ENCODE peak calls at places on chromosomes 5 and 9, in five cellular contexts. One of them, this sample, is unnamed.

GRCh38 chr5:111299067-111299481 is 74.9 kb downstream of the CAMK4 start:
- DNase-seq in cardiac muscle cell: no peak
- DNase-seq in RWPE2: no peak
- DNase-seq in heart right ventricle: no peak
- DNase-seq in DND-41: peak; percentile 10
- DNase-seq in this sample: no peak

GRCh38 chr5:126525630-126526245 is 69.3 kb downstream of the ALDH7A1 start:
- DNase-seq in cardiac muscle cell: no peak
- DNase-seq in RWPE2: no peak
- DNase-seq in heart right ventricle: peak; percentile 69
- DNase-seq in DND-41: no peak
- DNase-seq in this sample: no peak

GRCh38 chr9:14554866-14555265 is 138.4 kb downstream of the ZDHHC21 start:
- DNase-seq in cardiac muscle cell: no peak
- DNase-seq in RWPE2: no peak
- DNase-seq in heart right ventricle: no peak
- DNase-seq in DND-41: no peak
- DNase-seq in this sample: no peak

GRCh38 chr5:164335837-164336236 is 830.4 kb downstream of the MAT2B start:
- DNase-seq in cardiac muscle cell: no peak
- DNase-seq in RWPE2: no peak
- DNase-seq in heart right ventricle: no peak
- DNase-seq in DND-41: no peak
- DNase-seq in this sample: no peak

GRCh38 chr5:116142495-116142894 is 57.7 kb downstream of the COMMD10 start:
- DNase-seq in cardiac muscle cell: no peak
- DNase-seq in RWPE2: no peak
- DNase-seq in heart right ventricle: no peak
- DNase-seq in DND-41: no peak
- DNase-seq in this sample: no peak

GRCh38 chr5:56977034-56977433 is 25.1 kb upstream of the MIER3 start:
- DNase-seq in cardiac muscle cell: peak; percentile 24
- DNase-seq in RWPE2: no peak
- DNase-seq in heart right ventricle: no peak
- DNase-seq in DND-41: no peak
- DNase-seq in this sample: no peak

GRCh38 chr9:116589392-116590354 is 97.4 kb upstream of the TRIM32 start:
- DNase-seq in cardiac muscle cell: no peak
- DNase-seq in RWPE2: no peak
- DNase-seq in heart right ventricle: no peak
- DNase-seq in DND-41: peak; percentile 20
- DNase-seq in this sample: no peak

GRCh38 chr5:94746731-94747124 is 128.3 kb downstream of the SLF1 start:
- DNase-seq in cardiac muscle cell: peak; percentile 32
- DNase-seq in RWPE2: no peak
- DNase-seq in heart right ventricle: no peak
- DNase-seq in DND-41: no peak
- DNase-seq in this sample: no peak

GRCh38 chr9:111005711-111006482 is 32.4 kb downstream of the LPAR1 start:
- DNase-seq in cardiac muscle cell: no peak
- DNase-seq in RWPE2: no peak
- DNase-seq in heart right ventricle: no peak
- DNase-seq in DND-41: no peak
- DNase-seq in this sample: no peak

GRCh38 chr5:14464661-14465060 is 116.9 kb upstream of the OTULINL start:
- DNase-seq in cardiac muscle cell: no peak
- DNase-seq in RWPE2: no peak
- DNase-seq in heart right ventricle: no peak
- DNase-seq in DND-41: no peak
- DNase-seq in this sample: no peak

GRCh38 chr5:140109050-140109817 is 4.7 kb upstream of the PURA start:
- DNase-seq in cardiac muscle cell: no peak
- DNase-seq in RWPE2: no peak
- DNase-seq in heart right ventricle: no peak
- DNase-seq in DND-41: no peak
- DNase-seq in this sample: no peak

GRCh38 chr5:62938927-62939326 is 360.3 kb downstream of the LRRC70 start:
- DNase-seq in cardiac muscle cell: peak; percentile 51
- DNase-seq in RWPE2: no peak
- DNase-seq in heart right ventricle: no peak
- DNase-seq in DND-41: no peak
- DNase-seq in this sample: no peak

GRCh38 chr9:133974631-133975341 is 17.3 kb downstream of the VAV2 start:
- DNase-seq in cardiac muscle cell: no peak
- DNase-seq in RWPE2: peak; percentile 51
- DNase-seq in heart right ventricle: no peak
- DNase-seq in DND-41: no peak
- DNase-seq in this sample: no peak

GRCh38 chr5:118199801-118200200 is 788.5 kb downstream of the DTWD2 start:
- DNase-seq in cardiac muscle cell: no peak
- DNase-seq in RWPE2: no peak
- DNase-seq in heart right ventricle: no peak
- DNase-seq in DND-41: no peak
- DNase-seq in this sample: no peak

GRCh38 chr5:56327810-56328209 is 94.7 kb upstream of the ANKRD55 start:
- DNase-seq in cardiac muscle cell: peak; percentile 30
- DNase-seq in RWPE2: no peak
- DNase-seq in heart right ventricle: no peak
- DNase-seq in DND-41: no peak
- DNase-seq in this sample: no peak

GRCh38 chr5:177447611-177448243 is 1.1 kb downstream of the PRR7 start:
- DNase-seq in cardiac muscle cell: peak; percentile 29
- DNase-seq in RWPE2: peak; percentile 96
- DNase-seq in heart right ventricle: peak; percentile 60
- DNase-seq in DND-41: no peak
- DNase-seq in this sample: no peak

GRCh38 chr9:73133042-73133651 is 18.5 kb upstream of the ANXA1 start:
- DNase-seq in cardiac muscle cell: no peak
- DNase-seq in RWPE2: no peak
- DNase-seq in heart right ventricle: no peak
- DNase-seq in DND-41: no peak
- DNase-seq in this sample: no peak

GRCh38 chr5:96218653-96219052 is 214.4 kb downstream of the PCSK1 start:
- DNase-seq in cardiac muscle cell: no peak
- DNase-seq in RWPE2: no peak
- DNase-seq in heart right ventricle: no peak
- DNase-seq in DND-41: no peak
- DNase-seq in this sample: no peak

GRCh38 chr9:84169240-84169639 is 171.3 kb downstream of the SLC28A3 start:
- DNase-seq in cardiac muscle cell: no peak
- DNase-seq in RWPE2: no peak
- DNase-seq in heart right ventricle: no peak
- DNase-seq in DND-41: no peak
- DNase-seq in this sample: no peak

GRCh38 chr5:143413964-143414669 is 10.6 kb upstream of the NR3C1 start:
- DNase-seq in cardiac muscle cell: no peak
- DNase-seq in RWPE2: no peak
- DNase-seq in heart right ventricle: peak; percentile 17
- DNase-seq in DND-41: no peak
- DNase-seq in this sample: no peak

GRCh38 chr5:141704782-141705297 is 22.8 kb upstream of the ARAP3 start:
- DNase-seq in cardiac muscle cell: no peak
- DNase-seq in RWPE2: no peak
- DNase-seq in heart right ventricle: no peak
- DNase-seq in DND-41: no peak
- DNase-seq in this sample: no peak

GRCh38 chr9:89178162-89179120 is at the start of gene SHC3:
- DNase-seq in cardiac muscle cell: peak; percentile 13
- DNase-seq in RWPE2: no peak
- DNase-seq in heart right ventricle: peak; percentile 20
- DNase-seq in DND-41: peak; percentile 77
- DNase-seq in this sample: no peak
- H3K4me3 ChIP-seq in cardiac muscle cell: peak within 1 kb of the TSS; percentile 31
- H3K4me3 ChIP-seq in RWPE2: peak within 1 kb of the TSS; percentile 30
- H3K4me3 ChIP-seq in heart right ventricle: peak within 1 kb of the TSS; percentile 54
- H3K4me3 ChIP-seq in DND-41: peak within 1 kb of the TSS; percentile 65
- H3K4me3 ChIP-seq in this sample: peak within 1 kb of the TSS; percentile 28

GRCh38 chr9:125484632-125485282 is 222.3 kb downstream of the MAPKAP1 start:
- DNase-seq in cardiac muscle cell: no peak
- DNase-seq in RWPE2: no peak
- DNase-seq in heart right ventricle: no peak
- DNase-seq in DND-41: no peak
- DNase-seq in this sample: no peak

GRCh38 chr9:125485471-125485870 is 221.5 kb downstream of the MAPKAP1 start:
- DNase-seq in cardiac muscle cell: no peak
- DNase-seq in RWPE2: no peak
- DNase-seq in heart right ventricle: no peak
- DNase-seq in DND-41: no peak
- DNase-seq in this sample: no peak

GRCh38 chr9:125483697-125484096 is 222.1 kb downstream of the GAPVD1 start:
- DNase-seq in cardiac muscle cell: no peak
- DNase-seq in RWPE2: no peak
- DNase-seq in heart right ventricle: no peak
- DNase-seq in DND-41: no peak
- DNase-seq in this sample: no peak

GRCh38 chr9:125486576-125486975 is 220.4 kb downstream of the MAPKAP1 start:
- DNase-seq in cardiac muscle cell: no peak
- DNase-seq in RWPE2: no peak
- DNase-seq in heart right ventricle: peak; percentile 41
- DNase-seq in DND-41: no peak
- DNase-seq in this sample: no peak

GRCh38 chr9:125486109-125486508 is 220.9 kb downstream of the MAPKAP1 start:
- DNase-seq in cardiac muscle cell: no peak
- DNase-seq in RWPE2: no peak
- DNase-seq in heart right ventricle: no peak
- DNase-seq in DND-41: no peak
- DNase-seq in this sample: no peak
- TF ChIP-seq CTCF in cardiac muscle cell: no peak
- TF ChIP-seq CTCF in RWPE2: no peak
- TF ChIP-seq CTCF in heart right ventricle: no peak
- TF ChIP-seq CTCF in DND-41: no peak
- TF ChIP-seq CTCF in this sample: no peak

GRCh38 chr9:130433168-130433946 is 11.4 kb upstream of the ASS1 start:
- DNase-seq in cardiac muscle cell: peak; percentile 83
- DNase-seq in RWPE2: peak; percentile 63
- DNase-seq in heart right ventricle: peak; percentile 64
- DNase-seq in DND-41: no peak
- DNase-seq in this sample: peak; percentile 55
- H3K4me3 ChIP-seq in cardiac muscle cell: peak overlapping the region; percentile 33
- H3K4me3 ChIP-seq in RWPE2: peak overlapping the region; percentile 13
- H3K4me3 ChIP-seq in heart right ventricle: peak overlapping the region; percentile 38
- H3K4me3 ChIP-seq in DND-41: no peak overlapping the region
- H3K4me3 ChIP-seq in this sample: peak overlapping the region; percentile 30

DNA sequence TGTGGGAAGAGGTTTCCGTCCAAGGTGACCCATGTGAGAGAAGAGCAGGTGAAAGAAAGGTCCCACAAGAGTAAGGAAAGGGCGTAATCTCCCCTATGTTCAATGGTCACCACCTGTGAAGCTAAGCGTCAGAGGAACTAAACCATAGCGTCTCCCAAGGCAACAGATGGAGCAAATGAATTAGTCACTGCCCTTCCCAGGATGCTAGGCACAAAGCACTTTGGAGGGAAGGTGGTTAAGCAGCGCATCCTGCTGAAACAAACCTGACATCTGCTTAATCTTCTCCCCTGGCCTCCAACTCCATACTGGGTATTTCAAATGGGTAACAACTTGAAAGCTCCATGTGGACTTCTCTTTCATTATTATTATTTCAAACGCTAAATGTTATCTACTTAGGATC is 227.4 kb downstream of the MLLT3 start:
- DNase-seq in cardiac muscle cell: no peak
- DNase-seq in RWPE2: no peak
- DNase-seq in heart right ventricle: no peak
- DNase-seq in DND-41: no peak
- DNase-seq in this sample: no peak
- TF ChIP-seq CTCF in cardiac muscle cell: no peak
- TF ChIP-seq CTCF in RWPE2: no peak
- TF ChIP-seq CTCF in heart right ventricle: no peak
- TF ChIP-seq CTCF in DND-41: no peak
- TF ChIP-seq CTCF in this sample: no peak

This sample was measured in CD8-positive, alpha-beta T cell.